ENCODE peak calls at places on chromosomes 16 and 17, in nine cellular contexts. One of them, this sample, is unnamed.

GRCh38 chr17:29918922-29919856 is 10.8 kb downstream of the SSH2 start:
- DNase-seq in H1: no peak
- DNase-seq in GM23338: no peak
- DNase-seq in mucosa of descending colon: no peak
- DNase-seq in naive thymus-derived CD4-positive, alpha-beta T cell: no peak
- DNase-seq in BE2C: no peak
- DNase-seq in heart right ventricle: no peak
- DNase-seq in Karpas-422: no peak
- DNase-seq in skeletal muscle cell: no peak
- DNase-seq in this sample: no peak

GRCh38 chr17:70181376-70181775 is 12.0 kb downstream of the KCNJ2 start:
- DNase-seq in mucosa of descending colon: no peak
- DNase-seq in naive thymus-derived CD4-positive, alpha-beta T cell: no peak
- DNase-seq in heart right ventricle: no peak
- DNase-seq in skeletal muscle cell: no peak
- DNase-seq in BE2C: no peak
- DNase-seq in H1: no peak
- DNase-seq in GM23338: no peak
- DNase-seq in Karpas-422: no peak
- DNase-seq in this sample: no peak

GRCh38 chr16:4788910-4789309 is 765 bp upstream of the SEPTIN12 start:
- DNase-seq in mucosa of descending colon: no peak
- DNase-seq in heart right ventricle: no peak
- DNase-seq in Karpas-422: no peak
- DNase-seq in H1: no peak
- DNase-seq in skeletal muscle cell: no peak
- DNase-seq in BE2C: no peak
- DNase-seq in naive thymus-derived CD4-positive, alpha-beta T cell: no peak
- DNase-seq in GM23338: no peak
- DNase-seq in this sample: no peak

GRCh38 chr16:20774703-20775362 is 11.0 kb downstream of the ACSM3 start:
- DNase-seq in heart right ventricle: peak; percentile 45
- DNase-seq in GM23338: peak; percentile 92
- DNase-seq in naive thymus-derived CD4-positive, alpha-beta T cell: peak; percentile 18
- DNase-seq in skeletal muscle cell: peak; percentile 8
- DNase-seq in mucosa of descending colon: peak; percentile 57
- DNase-seq in H1: peak; percentile 80
- DNase-seq in BE2C: peak; percentile 79
- DNase-seq in Karpas-422: peak; percentile 89
- DNase-seq in this sample: peak; percentile 59

GRCh38 chr17:46869296-46869695 is 17.9 kb downstream of the WNT9B start:
- DNase-seq in naive thymus-derived CD4-positive, alpha-beta T cell: no peak
- DNase-seq in H1: no peak
- DNase-seq in heart right ventricle: no peak
- DNase-seq in skeletal muscle cell: no peak
- DNase-seq in GM23338: no peak
- DNase-seq in Karpas-422: no peak
- DNase-seq in BE2C: no peak
- DNase-seq in mucosa of descending colon: no peak
- DNase-seq in this sample: no peak

GRCh38 chr17:10888858-10889257 is 51.0 kb upstream of the PIRT start:
- DNase-seq in skeletal muscle cell: no peak
- DNase-seq in mucosa of descending colon: no peak
- DNase-seq in naive thymus-derived CD4-positive, alpha-beta T cell: no peak
- DNase-seq in GM23338: no peak
- DNase-seq in H1: no peak
- DNase-seq in BE2C: no peak
- DNase-seq in heart right ventricle: no peak
- DNase-seq in Karpas-422: no peak
- DNase-seq in this sample: no peak

GRCh38 chr17:31524926-31525800 is 133.7 kb downstream of the RAB11FIP4 start:
- DNase-seq in BE2C: peak; percentile 84
- DNase-seq in mucosa of descending colon: peak; percentile 87
- DNase-seq in Karpas-422: peak; percentile 96
- DNase-seq in GM23338: peak; percentile 98
- DNase-seq in naive thymus-derived CD4-positive, alpha-beta T cell: peak; percentile 70
- DNase-seq in skeletal muscle cell: peak; percentile 63
- DNase-seq in heart right ventricle: peak; percentile 87
- DNase-seq in H1: peak; percentile 77
- DNase-seq in this sample: peak; percentile 93

GRCh38 chr17:66829883-66830282 is 5.0 kb upstream of the CACNG5 start:
- DNase-seq in mucosa of descending colon: no peak
- DNase-seq in H1: no peak
- DNase-seq in GM23338: peak; percentile 55
- DNase-seq in skeletal muscle cell: no peak
- DNase-seq in heart right ventricle: no peak
- DNase-seq in BE2C: no peak
- DNase-seq in naive thymus-derived CD4-positive, alpha-beta T cell: no peak
- DNase-seq in Karpas-422: no peak
- DNase-seq in this sample: no peak

GRCh38 chr16:35599429-35600165 is 2140.2 kb downstream of the TP53TG3F start:
- DNase-seq in Karpas-422: no peak
- DNase-seq in mucosa of descending colon: no peak
- DNase-seq in naive thymus-derived CD4-positive, alpha-beta T cell: no peak
- DNase-seq in skeletal muscle cell: no peak
- DNase-seq in GM23338: no peak
- DNase-seq in H1: no peak
- DNase-seq in heart right ventricle: no peak
- DNase-seq in BE2C: no peak
- DNase-seq in this sample: no peak

GRCh38 chr16:47713225-47713595 is 252.1 kb downstream of the PHKB start:
- DNase-seq in mucosa of descending colon: no peak
- DNase-seq in naive thymus-derived CD4-positive, alpha-beta T cell: no peak
- DNase-seq in skeletal muscle cell: peak; percentile 70
- DNase-seq in heart right ventricle: no peak
- DNase-seq in H1: no peak
- DNase-seq in BE2C: peak; percentile 13
- DNase-seq in Karpas-422: no peak
- DNase-seq in GM23338: no peak
- DNase-seq in this sample: no peak

GRCh38 chr16:17972460-17972943 is 364.0 kb downstream of the NPIPA8 start:
- DNase-seq in skeletal muscle cell: no peak
- DNase-seq in heart right ventricle: no peak
- DNase-seq in H1: no peak
- DNase-seq in naive thymus-derived CD4-positive, alpha-beta T cell: no peak
- DNase-seq in BE2C: peak; percentile 20
- DNase-seq in mucosa of descending colon: no peak
- DNase-seq in GM23338: no peak
- DNase-seq in Karpas-422: no peak
- DNase-seq in this sample: no peak

GRCh38 chr16:84467709-84468108 is 36.8 kb downstream of the MEAK7 start:
- DNase-seq in skeletal muscle cell: no peak
- DNase-seq in mucosa of descending colon: no peak
- DNase-seq in GM23338: no peak
- DNase-seq in BE2C: no peak
- DNase-seq in naive thymus-derived CD4-positive, alpha-beta T cell: no peak
- DNase-seq in Karpas-422: no peak
- DNase-seq in H1: no peak
- DNase-seq in heart right ventricle: no peak
- DNase-seq in this sample: no peak

GRCh38 chr16:30987581-30988190 is 2.7 kb downstream of the HSD3B7 start:
- DNase-seq in mucosa of descending colon: no peak
- DNase-seq in GM23338: peak; percentile 47
- DNase-seq in Karpas-422: no peak
- DNase-seq in heart right ventricle: no peak
- DNase-seq in H1: no peak
- DNase-seq in naive thymus-derived CD4-positive, alpha-beta T cell: no peak
- DNase-seq in BE2C: no peak
- DNase-seq in skeletal muscle cell: no peak
- DNase-seq in this sample: no peak

GRCh38 chr16:83940630-83941378 is 12.2 kb upstream of the OSGIN1 start:
- DNase-seq in heart right ventricle: no peak
- DNase-seq in skeletal muscle cell: no peak
- DNase-seq in naive thymus-derived CD4-positive, alpha-beta T cell: no peak
- DNase-seq in mucosa of descending colon: no peak
- DNase-seq in H1: no peak
- DNase-seq in BE2C: peak; percentile 54
- DNase-seq in GM23338: peak; percentile 57
- DNase-seq in Karpas-422: no peak
- DNase-seq in this sample: no peak

GRCh38 chr16:16188827-16189226 is 34.5 kb downstream of the ABCC6 start:
- DNase-seq in mucosa of descending colon: no peak
- DNase-seq in heart right ventricle: no peak
- DNase-seq in GM23338: no peak
- DNase-seq in skeletal muscle cell: no peak
- DNase-seq in Karpas-422: no peak
- DNase-seq in naive thymus-derived CD4-positive, alpha-beta T cell: no peak
- DNase-seq in H1: no peak
- DNase-seq in BE2C: no peak
- DNase-seq in this sample: no peak

GRCh38 chr17:2238432-2239169 is 65.0 kb downstream of the SMG6 start:
- DNase-seq in H1: no peak
- DNase-seq in mucosa of descending colon: no peak
- DNase-seq in heart right ventricle: peak; percentile 42
- DNase-seq in Karpas-422: peak; percentile 87
- DNase-seq in BE2C: no peak
- DNase-seq in naive thymus-derived CD4-positive, alpha-beta T cell: no peak
- DNase-seq in GM23338: no peak
- DNase-seq in skeletal muscle cell: no peak
- DNase-seq in this sample: no peak

GRCh38 chr16:24853830-24854229 is 8.1 kb downstream of the SLC5A11 start:
- DNase-seq in BE2C: peak; percentile 78
- DNase-seq in heart right ventricle: peak; percentile 26
- DNase-seq in naive thymus-derived CD4-positive, alpha-beta T cell: no peak
- DNase-seq in Karpas-422: no peak
- DNase-seq in GM23338: peak; percentile 28
- DNase-seq in skeletal muscle cell: no peak
- DNase-seq in mucosa of descending colon: no peak
- DNase-seq in H1: no peak
- DNase-seq in this sample: no peak

GRCh38 chr17:73272906-73273218 is 11.2 kb upstream of the CPSF4L start:
- DNase-seq in Karpas-422: no peak
- DNase-seq in heart right ventricle: no peak
- DNase-seq in GM23338: no peak
- DNase-seq in mucosa of descending colon: no peak
- DNase-seq in H1: no peak
- DNase-seq in naive thymus-derived CD4-positive, alpha-beta T cell: no peak
- DNase-seq in BE2C: no peak
- DNase-seq in skeletal muscle cell: no peak
- DNase-seq in this sample: no peak

GRCh38 chr17:78665952-78666920 is 89.0 kb upstream of the DNAH17 start:
- DNase-seq in H1: no peak
- DNase-seq in skeletal muscle cell: no peak
- DNase-seq in mucosa of descending colon: no peak
- DNase-seq in Karpas-422: no peak
- DNase-seq in BE2C: no peak
- DNase-seq in naive thymus-derived CD4-positive, alpha-beta T cell: peak; percentile 63
- DNase-seq in GM23338: no peak
- DNase-seq in heart right ventricle: no peak
- DNase-seq in this sample: peak; percentile 72

GRCh38 chr17:78951967-78952551 is 26.9 kb upstream of the TIMP2 start:
- DNase-seq in mucosa of descending colon: no peak
- DNase-seq in GM23338: no peak
- DNase-seq in skeletal muscle cell: no peak
- DNase-seq in Karpas-422: no peak
- DNase-seq in naive thymus-derived CD4-positive, alpha-beta T cell: no peak
- DNase-seq in heart right ventricle: no peak
- DNase-seq in BE2C: no peak
- DNase-seq in H1: no peak
- DNase-seq in this sample: no peak

GRCh38 chr16:82761236-82761635 is 134.5 kb downstream of the CDH13 start:
- DNase-seq in skeletal muscle cell: peak; percentile 78
- DNase-seq in naive thymus-derived CD4-positive, alpha-beta T cell: no peak
- DNase-seq in GM23338: no peak
- DNase-seq in heart right ventricle: peak; percentile 72
- DNase-seq in BE2C: no peak
- DNase-seq in Karpas-422: no peak
- DNase-seq in H1: no peak
- DNase-seq in mucosa of descending colon: no peak
- DNase-seq in this sample: peak; percentile 93

GRCh38 chr16:1899641-1900451 is 18.4 kb downstream of the HS3ST6 start:
- DNase-seq in mucosa of descending colon: peak; percentile 77
- DNase-seq in BE2C: no peak
- DNase-seq in naive thymus-derived CD4-positive, alpha-beta T cell: no peak
- DNase-seq in Karpas-422: no peak
- DNase-seq in H1: no peak
- DNase-seq in GM23338: no peak
- DNase-seq in skeletal muscle cell: no peak
- DNase-seq in heart right ventricle: no peak
- DNase-seq in this sample: no peak

GRCh38 chr17:40094874-40095273 is 5.5 kb downstream of the NR1D1 start:
- DNase-seq in mucosa of descending colon: no peak
- DNase-seq in skeletal muscle cell: no peak
- DNase-seq in BE2C: no peak
- DNase-seq in H1: no peak
- DNase-seq in heart right ventricle: no peak
- DNase-seq in Karpas-422: no peak
- DNase-seq in naive thymus-derived CD4-positive, alpha-beta T cell: no peak
- DNase-seq in GM23338: no peak
- DNase-seq in this sample: no peak
- H3K4me3 ChIP-seq in mucosa of descending colon: no peak overlapping the region
- H3K4me3 ChIP-seq in skeletal muscle cell: no peak overlapping the region
- H3K4me3 ChIP-seq in BE2C: no peak overlapping the region
- H3K4me3 ChIP-seq in H1: no peak overlapping the region
- H3K4me3 ChIP-seq in heart right ventricle: no peak overlapping the region
- H3K4me3 ChIP-seq in Karpas-422: no peak overlapping the region
- H3K4me3 ChIP-seq in naive thymus-derived CD4-positive, alpha-beta T cell: no peak overlapping the region
- H3K4me3 ChIP-seq in GM23338: no peak overlapping the region
- H3K4me3 ChIP-seq in this sample: no peak overlapping the region

GRCh38 chr16:69763557-69763942 is 1.4 kb downstream of the WWP2 start:
- DNase-seq in skeletal muscle cell: no peak
- DNase-seq in BE2C: no peak
- DNase-seq in Karpas-422: no peak
- DNase-seq in GM23338: no peak
- DNase-seq in heart right ventricle: no peak
- DNase-seq in naive thymus-derived CD4-positive, alpha-beta T cell: no peak
- DNase-seq in mucosa of descending colon: no peak
- DNase-seq in H1: no peak
- DNase-seq in this sample: no peak
- H3K4me3 ChIP-seq in skeletal muscle cell: peak overlapping the region; percentile 62
- H3K4me3 ChIP-seq in BE2C: no peak overlapping the region
- H3K4me3 ChIP-seq in Karpas-422: peak overlapping the region; percentile 93
- H3K4me3 ChIP-seq in GM23338: peak overlapping the region; percentile 89
- H3K4me3 ChIP-seq in heart right ventricle: no peak overlapping the region
- H3K4me3 ChIP-seq in naive thymus-derived CD4-positive, alpha-beta T cell: no peak overlapping the region
- H3K4me3 ChIP-seq in mucosa of descending colon: no peak overlapping the region
- H3K4me3 ChIP-seq in H1: no peak overlapping the region
- H3K4me3 ChIP-seq in this sample: no peak overlapping the region

GRCh38 chr17:81419886-81420768 is 24.9 kb downstream of the BAHCC1 start:
- DNase-seq in heart right ventricle: no peak
- DNase-seq in GM23338: no peak
- DNase-seq in skeletal muscle cell: no peak
- DNase-seq in BE2C: no peak
- DNase-seq in H1: no peak
- DNase-seq in naive thymus-derived CD4-positive, alpha-beta T cell: no peak
- DNase-seq in Karpas-422: no peak
- DNase-seq in mucosa of descending colon: no peak
- DNase-seq in this sample: no peak
- H3K4me3 ChIP-seq in heart right ventricle: peak overlapping the region; percentile 25
- H3K4me3 ChIP-seq in GM23338: no peak overlapping the region
- H3K4me3 ChIP-seq in skeletal muscle cell: peak overlapping the region; percentile 13
- H3K4me3 ChIP-seq in BE2C: peak overlapping the region; percentile 43
- H3K4me3 ChIP-seq in H1: no peak overlapping the region
- H3K4me3 ChIP-seq in naive thymus-derived CD4-positive, alpha-beta T cell: no peak overlapping the region
- H3K4me3 ChIP-seq in Karpas-422: no peak overlapping the region
- H3K4me3 ChIP-seq in mucosa of descending colon: no peak overlapping the region
- H3K4me3 ChIP-seq in this sample: no peak overlapping the region

GRCh38 chr16:28504707-28505404 is 1.8 kb downstream of the IL27 start:
- DNase-seq in heart right ventricle: no peak
- DNase-seq in skeletal muscle cell: no peak
- DNase-seq in Karpas-422: no peak
- DNase-seq in naive thymus-derived CD4-positive, alpha-beta T cell: no peak
- DNase-seq in BE2C: no peak
- DNase-seq in H1: no peak
- DNase-seq in GM23338: no peak
- DNase-seq in mucosa of descending colon: no peak
- DNase-seq in this sample: no peak
- H3K4me3 ChIP-seq in heart right ventricle: no peak overlapping the region
- H3K4me3 ChIP-seq in skeletal muscle cell: no peak overlapping the region
- H3K4me3 ChIP-seq in Karpas-422: no peak overlapping the region
- H3K4me3 ChIP-seq in naive thymus-derived CD4-positive, alpha-beta T cell: no peak overlapping the region
- H3K4me3 ChIP-seq in BE2C: no peak overlapping the region
- H3K4me3 ChIP-seq in H1: no peak overlapping the region
- H3K4me3 ChIP-seq in GM23338: no peak overlapping the region
- H3K4me3 ChIP-seq in mucosa of descending colon: no peak overlapping the region
- H3K4me3 ChIP-seq in this sample: no peak overlapping the region

This sample was measured in aorta.